ENCODE peak calls at places on chromosomes 13 and 19, in five cellular contexts. V, Z, C, H and P are unnamed samples.

GRCh38 chr13:37531054-37531453 is 67.5 kb downstream of the POSTN start:
- DNase-seq in H (no peak), V (no peak), Z (peak), C (no peak), P (peak)

GRCh38 chr13:63024458-63024857 is 1608.8 kb upstream of the PCDH20 start:
- DNase-seq in H (no peak), V (no peak), C (no peak), Z (peak), P (peak)

GRCh38 chr19:30237146-30237545 is 135.0 kb upstream of the ZNF536 start:
- DNase-seq in C (no peak), H (no peak), Z (no peak), V (no peak), P (no peak)

GRCh38 chr19:3655402-3656072 is 28.9 kb upstream of the CACTIN start:
- DNase-seq in V (no peak), H (no peak), Z (peak), C (no peak), P (peak)

GRCh38 chr19:55179570-55180484 is at the start of gene SYT5:
- DNase-seq in Z (no peak), H (no peak), V (peak), C (peak), P (no peak)

GRCh38 chr13:48930933-48931332 is 44.8 kb upstream of the FNDC3A start:
- DNase-seq in Z (no peak), H (no peak), C (no peak), V (no peak), P (no peak)

GRCh38 chr19:3270908-3271307 is 46.4 kb downstream of the CELF5 start:
- DNase-seq in V (no peak), Z (peak), C (no peak), H (no peak), P (peak)

GRCh38 chr19:48501446-48501960 is 10.1 kb downstream of the LMTK3 start:
- DNase-seq in C (peak), H (no peak), V (no peak), Z (no peak), P (no peak)

GRCh38 chr19:679418-680286 is 3.5 kb downstream of the FSTL3 start:
- DNase-seq in C (peak), H (no peak), V (peak), Z (peak), P (peak)

GRCh38 chr13:83940742-83941141 is 58.5 kb upstream of the SLITRK1 start:
- DNase-seq in H (no peak), C (no peak), Z (peak), V (no peak), P (peak)

GRCh38 chr13:96032717-96033116 is 20.5 kb downstream of the UGGT2 start:
- DNase-seq in Z (no peak), C (no peak), V (no peak), H (no peak), P (no peak)

GRCh38 chr13:96033220-96034015 is 19.8 kb downstream of the UGGT2 start:
- DNase-seq in Z (no peak), V (no peak), C (no peak), H (no peak), P (no peak)

GRCh38 chr13:96027496-96027895 is 25.7 kb downstream of the UGGT2 start:
- DNase-seq in Z (no peak), V (no peak), C (no peak), H (no peak), P (no peak)

GRCh38 chr13:96025283-96025682 is 27.9 kb downstream of the UGGT2 start:
- DNase-seq in H (no peak), V (no peak), C (no peak), Z (peak), P (no peak)

DNA sequence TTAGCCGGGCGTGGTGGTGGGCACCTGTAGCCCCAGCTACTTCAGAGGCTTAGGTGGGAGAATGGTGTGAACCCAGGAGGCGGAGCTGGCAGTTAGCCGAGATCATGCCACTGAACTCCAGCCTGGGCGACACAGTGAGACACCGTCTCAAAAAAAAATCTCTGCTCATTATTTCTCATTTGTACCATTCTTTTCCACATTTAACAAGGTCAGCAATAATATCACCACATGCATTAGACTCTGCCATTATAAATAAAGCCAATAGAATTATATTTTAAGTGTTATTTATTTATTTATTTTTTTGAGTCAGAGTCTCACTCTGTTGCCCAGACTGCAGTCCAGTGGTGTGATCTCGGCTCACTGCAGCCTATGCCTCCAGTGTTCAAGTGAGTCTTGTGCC is 24.2 kb downstream of the UGGT2 start:
- DNase-seq in H (no peak), C (no peak), Z (no peak), V (no peak), P (no peak)
- TF ChIP-seq CTCF in H (no peak), C (no peak), Z (no peak), V (no peak), P (no peak)

GRCh38 chr19:13101590-13102415 is 855 bp downstream of the LYL1 start:
- DNase-seq in V (no peak), C (no peak), H (no peak), Z (no peak), P (no peak)
- H3K4me3 ChIP-seq in V (peak), C (no peak), H (peak), Z (peak), P (no peak)

GRCh38 chr13:19957320-19958118 is 1.0 kb upstream of the ZMYM2 start:
- DNase-seq in V (peak), Z (peak), H (peak), C (peak), P (peak)
- TF ChIP-seq CTCF in V (peak), Z (peak), H (peak), C (peak), P (peak)

GRCh38 chr13:39604736-39605135 is 1.7 kb upstream of the LHFPL6 start:
- DNase-seq in H (no peak), Z (no peak), V (no peak), C (no peak), P (no peak)

GRCh38 chr13:39602277-39602613 is 748 bp downstream of the LHFPL6 start:
- DNase-seq in C (peak), V (no peak), H (no peak), Z (no peak), P (no peak)

GRCh38 chr13:39603424-39603947 is 493 bp upstream of the LHFPL6 start:
- DNase-seq in V (no peak), H (no peak), Z (peak), C (peak), P (peak)

GRCh38 chr13:39601636-39602035 is 1.4 kb downstream of the LHFPL6 start:
- DNase-seq in V (no peak), Z (no peak), C (no peak), H (no peak), P (no peak)

GRCh38 chr13:39602614-39603366 is at the start of gene LHFPL6:
- DNase-seq in H (no peak), Z (peak), C (peak), V (peak), P (peak)
- H3K4me3 ChIP-seq in H (peak), Z (peak), C (peak), V (peak), P (peak)

GRCh38 chr19:45528744-45529453 is 21.6 kb downstream of the VASP start:
- DNase-seq in Z (no peak), V (no peak), H (no peak), C (no peak), P (peak)
- TF ChIP-seq CTCF in Z (no peak), V (no peak), H (peak), C (no peak), P (no peak)

GRCh38 chr19:7521551-7522071 is 813 bp upstream of the MCOLN1 start:
- DNase-seq in Z (no peak), H (no peak), V (no peak), C (no peak), P (no peak)
- H3K4me3 ChIP-seq in Z (peak), H (no peak), V (peak), C (peak), P (peak)

DNA sequence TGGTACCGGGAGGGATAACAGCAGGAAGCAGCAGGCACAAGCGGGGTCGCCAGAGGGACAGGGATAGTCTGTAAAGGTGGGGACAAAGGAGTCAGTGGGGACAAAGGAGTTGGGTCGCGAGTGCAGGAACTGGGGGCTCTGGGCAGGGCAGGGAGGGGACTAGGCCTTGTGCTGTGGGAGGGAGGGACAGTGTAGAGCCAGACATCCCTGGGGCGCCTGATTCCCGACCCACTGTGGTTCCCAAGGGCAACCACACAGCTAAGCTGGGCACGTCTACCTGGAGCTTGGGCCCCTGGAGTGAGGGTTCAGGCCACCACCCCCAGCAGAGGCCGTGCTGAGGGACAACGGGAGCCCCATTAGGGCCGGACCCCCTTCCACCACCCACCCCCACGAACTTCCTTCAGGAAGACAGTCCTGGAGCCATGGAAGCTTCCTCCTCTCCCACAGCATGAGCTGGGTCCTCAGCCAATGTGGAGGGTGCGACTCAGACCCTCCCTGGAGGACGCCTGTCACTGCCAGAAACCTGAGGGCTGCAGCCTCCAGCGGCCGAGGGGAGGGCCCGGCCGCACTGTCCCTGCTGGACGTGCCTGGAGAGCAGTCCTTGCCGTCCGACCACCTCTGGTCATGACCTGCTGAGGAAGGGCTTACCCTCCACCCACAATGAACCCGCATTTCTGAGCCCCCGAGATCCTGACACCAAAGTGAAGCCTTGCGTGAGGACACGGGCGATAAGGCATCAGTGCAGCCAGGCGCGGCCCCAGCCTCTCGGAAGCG is 77.9 kb downstream of the SPACA7 start:
- DNase-seq in V (no peak), C (no peak), H (no peak), Z (no peak), P (no peak)
- TF ChIP-seq CTCF in V (no peak), C (no peak), H (no peak), Z (no peak), P (no peak)

GRCh38 chr19:19782783-19783182 is 38.8 kb downstream of the ZNF506 start:
- DNase-seq in C (no peak), H (no peak), Z (no peak), V (no peak), P (no peak)
- H3K4me3 ChIP-seq in C (no peak), H (no peak), Z (no peak), V (no peak), P (no peak)